ENCODE peak calls at places on chromosomes 3 and 15, in six cellular contexts. W is endothelial cell of umbilical vein, K is neural progenitor cell, C is OCI-LY7, A is astrocyte of the spinal cord, U is uterus. J is an unnamed sample.

GRCh38 chr3:194136519-194137313 is 768 bp downstream of the HES1 start:
- DNase-seq in W (peak), K (peak), C (peak), A (peak), U (peak), J (peak)

GRCh38 chr3:71103430-71103881 is 480.1 kb downstream of the FOXP1 start:
- DNase-seq in W (peak), K (no peak), C (no peak), A (peak), U (peak), J (no peak)

GRCh38 chr3:46733026-46733800 is 15.5 kb upstream of the PRSS50 start:
- DNase-seq in W (no peak), K (no peak), C (no peak), A (no peak), U (no peak), J (no peak)

GRCh38 chr3:128095222-128095703 is 28.3 kb downstream of the RUVBL1 start:
- DNase-seq in W (peak), K (peak), C (peak), A (peak), U (peak), J (peak)

GRCh38 chr15:89068325-89068784 is 19.9 kb upstream of the ABHD2 start:
- DNase-seq in W (no peak), K (no peak), C (no peak), A (peak), U (no peak), J (no peak)

GRCh38 chr15:28885630-28886430 is at the start of gene APBA2:
- DNase-seq in W (no peak), K (peak), C (no peak), A (peak), U (no peak), J (peak)

GRCh38 chr3:65151660-65152059 is 463.9 kb upstream of the ADAMTS9 start:
- DNase-seq in W (no peak), K (no peak), C (no peak), A (no peak), U (no peak), J (no peak)

GRCh38 chr3:49465269-49466034 is 4.6 kb upstream of the DAG1 start:
- DNase-seq in W (no peak), K (peak), C (no peak), A (no peak), U (no peak), J (no peak)

GRCh38 chr3:69200384-69201068 is 78.1 kb upstream of the LMOD3 start:
- DNase-seq in W (peak), K (peak), C (no peak), A (peak), U (peak), J (peak)

GRCh38 chr3:197417451-197417850 is 119.0 kb upstream of the DLG1 start:
- DNase-seq in W (no peak), K (no peak), C (no peak), A (peak), U (no peak), J (no peak)

GRCh38 chr3:52213901-52214300 is 11.5 kb downstream of the TLR9 start:
- DNase-seq in W (no peak), K (no peak), C (no peak), A (no peak), U (no peak), J (no peak)

GRCh38 chr3:31268868-31269267 is 263.9 kb upstream of the STT3B start:
- DNase-seq in W (no peak), K (no peak), C (no peak), A (no peak), U (no peak), J (no peak)

GRCh38 chr3:179016979-179017670 is 54.5 kb downstream of the ZMAT3 start:
- DNase-seq in W (no peak), K (no peak), C (peak), A (no peak), U (no peak), J (no peak)

GRCh38 chr3:28171962-28172361 is 69.5 kb upstream of the CMC1 start:
- DNase-seq in W (no peak), K (no peak), C (no peak), A (no peak), U (no peak), J (no peak)

GRCh38 chr3:179446501-179446900 is 4.8 kb downstream of the GNB4 start:
- DNase-seq in W (peak), K (peak), C (peak), A (peak), U (no peak), J (no peak)

GRCh38 chr15:45795487-45796069 is 160.7 kb downstream of the SQOR start:
- DNase-seq in W (peak), K (peak), C (peak), A (peak), U (no peak), J (peak)

GRCh38 chr3:32593903-32594525 is 23.4 kb upstream of the DYNC1LI1 start:
- DNase-seq in W (no peak), K (no peak), C (no peak), A (peak), U (no peak), J (no peak)

GRCh38 chr3:106013971-106014370 is 145.2 kb upstream of the CBLB start:
- DNase-seq in W (no peak), K (no peak), C (no peak), A (peak), U (no peak), J (no peak)

GRCh38 chr3:153192327-153192726 is 30.3 kb downstream of the RAP2B start:
- DNase-seq in W (no peak), K (no peak), C (no peak), A (no peak), U (no peak), J (no peak)

GRCh38 chr3:73680696-73681095 is 56.0 kb upstream of the PDZRN3 start:
- DNase-seq in W (no peak), K (no peak), C (no peak), A (no peak), U (no peak), J (no peak)

GRCh38 chr3:49469037-49469875 is 811 bp upstream of the DAG1 start:
- DNase-seq in W (peak), K (peak), C (no peak), A (peak), U (peak), J (peak)

GRCh38 chr3:151660890-151661289 is 72.8 kb upstream of the AADACL2 start:
- DNase-seq in W (no peak), K (no peak), C (no peak), A (peak), U (no peak), J (no peak)
- TF ChIP-seq CTCF in W (no peak), K (peak), C (peak), A (no peak), U (no peak), J (no peak)

GRCh38 chr15:38440353-38441129 is 13.4 kb upstream of the FAM98B start:
- DNase-seq in W (peak), K (peak), C (peak), A (peak), U (no peak), J (peak)
- TF ChIP-seq CTCF in W (peak), K (peak), C (peak), A (peak), U (peak), J (peak)

GRCh38 chr15:66231421-66232266 is 21.9 kb downstream of the MEGF11 start:
- DNase-seq in W (no peak), K (peak), C (no peak), A (no peak), U (no peak), J (no peak)

GRCh38 chr15:66235866-66236265 is 17.7 kb downstream of the MEGF11 start:
- DNase-seq in W (no peak), K (no peak), C (no peak), A (no peak), U (no peak), J (no peak)

GRCh38 chr15:66234798-66235197 is 18.8 kb downstream of the MEGF11 start:
- DNase-seq in W (no peak), K (no peak), C (no peak), A (no peak), U (no peak), J (no peak)

GRCh38 chr15:66232267-66232625 is 21.3 kb downstream of the MEGF11 start:
- DNase-seq in W (no peak), K (no peak), C (no peak), A (no peak), U (no peak), J (no peak)

GRCh38 chr15:66233487-66234415 is 19.8 kb downstream of the MEGF11 start:
- DNase-seq in W (no peak), K (peak), C (peak), A (no peak), U (no peak), J (no peak)
- TF ChIP-seq CTCF in W (peak), K (peak), C (peak), A (no peak), U (no peak), J (no peak)

GRCh38 chr3:13161021-13161759 is 88.0 kb upstream of the IQSEC1 start:
- DNase-seq in W (no peak), K (peak), C (no peak), A (no peak), U (no peak), J (no peak)

GRCh38 chr3:13158871-13159270 is 85.6 kb upstream of the IQSEC1 start:
- DNase-seq in W (no peak), K (no peak), C (no peak), A (no peak), U (no peak), J (no peak)

GRCh38 chr3:13158441-13158840 is 85.2 kb upstream of the IQSEC1 start:
- DNase-seq in W (no peak), K (no peak), C (no peak), A (no peak), U (no peak), J (no peak)

GRCh38 chr3:13160619-13161018 is 87.4 kb upstream of the IQSEC1 start:
- DNase-seq in W (no peak), K (no peak), C (no peak), A (no peak), U (no peak), J (no peak)

GRCh38 chr3:13159890-13160289 is 86.7 kb upstream of the IQSEC1 start:
- DNase-seq in W (no peak), K (no peak), C (no peak), A (no peak), U (no peak), J (no peak)
- TF ChIP-seq CTCF in W (no peak), K (no peak), C (no peak), A (no peak), U (no peak), J (no peak)

GRCh38 chr15:60364306-60364924 is 33.4 kb downstream of the ANXA2 start:
- DNase-seq in W (no peak), K (no peak), C (no peak), A (no peak), U (no peak), J (no peak)
- TF ChIP-seq CTCF in W (no peak), K (no peak), C (no peak), A (no peak), U (no peak), J (no peak)

GRCh38 chr3:63909431-63909830 is 2.8 kb downstream of the SCAANT1 start:
- DNase-seq in W (no peak), K (no peak), C (no peak), A (no peak), U (no peak), J (no peak)

GRCh38 chr3:63905731-63906620 is 6.2 kb downstream of the SCAANT1 start:
- DNase-seq in W (no peak), K (no peak), C (no peak), A (no peak), U (no peak), J (no peak)

GRCh38 chr3:63908776-63909175 is 3.4 kb downstream of the SCAANT1 start:
- DNase-seq in W (no peak), K (no peak), C (no peak), A (no peak), U (no peak), J (no peak)

GRCh38 chr3:63910873-63911272 is 1.3 kb downstream of the SCAANT1 start:
- DNase-seq in W (peak), K (no peak), C (peak), A (no peak), U (no peak), J (no peak)

DNA sequence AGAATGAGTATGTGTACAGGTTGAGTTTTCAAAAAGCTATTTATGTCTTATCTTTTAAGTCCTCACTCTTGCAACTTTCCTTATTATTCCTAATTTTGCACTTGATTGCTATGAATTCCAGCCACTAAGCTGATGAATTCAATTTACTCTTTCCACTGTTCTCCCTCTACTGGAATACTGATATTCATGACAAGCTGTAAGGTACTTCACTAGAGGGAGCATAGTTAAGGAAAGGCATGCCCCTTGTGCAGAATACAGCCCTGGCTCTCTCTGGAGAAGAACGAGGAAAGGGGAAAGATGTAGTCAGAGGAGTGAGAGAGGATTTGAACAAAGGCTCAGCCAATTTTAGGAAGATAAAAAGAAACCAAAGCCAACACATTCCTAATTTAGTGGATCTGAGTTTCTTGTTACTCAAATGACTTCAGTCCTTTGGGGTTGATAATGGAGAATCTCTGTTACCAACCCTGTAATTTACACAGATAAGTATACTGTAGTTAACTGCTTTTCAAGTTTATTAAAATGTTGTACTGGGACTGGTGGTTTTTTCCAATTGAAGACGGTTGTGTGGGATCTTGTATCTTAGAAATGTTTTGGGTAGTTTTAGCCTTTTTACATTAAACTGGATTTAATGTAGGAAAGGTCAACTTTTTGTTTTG is 4.0 kb downstream of the SCAANT1 start:
- DNase-seq in W (peak), K (peak), C (no peak), A (peak), U (no peak), J (no peak)
- TF ChIP-seq CTCF in W (no peak), K (peak), C (no peak), A (peak), U (no peak), J (peak)